ENCODE peak calls at places on chromosomes 12 and 14, in seven cellular contexts. One of them, this sample, is unnamed.

GRCh38 chr14:50082784-50083466 is 33.4 kb downstream of the VCPKMT start:
- DNase-seq in GM23338: no peak
- DNase-seq in heart left ventricle: no peak
- DNase-seq in lower leg skin: no peak
- DNase-seq in astrocyte of the cerebellum: no peak
- DNase-seq in foreskin fibroblast: no peak
- DNase-seq in small intestine: peak; percentile 55
- DNase-seq in this sample: no peak

GRCh38 chr12:52147367-52147972 is 44.3 kb downstream of the KRT80 start:
- DNase-seq in astrocyte of the cerebellum: peak; percentile 88
- DNase-seq in lower leg skin: peak; percentile 93
- DNase-seq in heart left ventricle: peak; percentile 89
- DNase-seq in GM23338: no peak
- DNase-seq in foreskin fibroblast: peak; percentile 99
- DNase-seq in small intestine: peak; percentile 97
- DNase-seq in this sample: peak; percentile 96

GRCh38 chr12:47094804-47095203 is 15.0 kb upstream of the AMIGO2 start:
- DNase-seq in GM23338: no peak
- DNase-seq in small intestine: no peak
- DNase-seq in lower leg skin: no peak
- DNase-seq in heart left ventricle: no peak
- DNase-seq in astrocyte of the cerebellum: no peak
- DNase-seq in foreskin fibroblast: no peak
- DNase-seq in this sample: no peak

GRCh38 chr12:49105504-49106120 is 5.0 kb downstream of the LMBR1L start:
- DNase-seq in small intestine: no peak
- DNase-seq in foreskin fibroblast: no peak
- DNase-seq in GM23338: no peak
- DNase-seq in heart left ventricle: no peak
- DNase-seq in lower leg skin: no peak
- DNase-seq in astrocyte of the cerebellum: no peak
- DNase-seq in this sample: no peak

GRCh38 chr12:57888407-57889157 is 42.1 kb upstream of the CTDSP2 start:
- DNase-seq in foreskin fibroblast: no peak
- DNase-seq in GM23338: peak; percentile 76
- DNase-seq in heart left ventricle: no peak
- DNase-seq in lower leg skin: peak; percentile 73
- DNase-seq in astrocyte of the cerebellum: no peak
- DNase-seq in small intestine: peak; percentile 77
- DNase-seq in this sample: no peak

GRCh38 chr12:56188786-56189335 is 422 bp downstream of the SMARCC2 start:
- DNase-seq in astrocyte of the cerebellum: no peak
- DNase-seq in lower leg skin: no peak
- DNase-seq in foreskin fibroblast: no peak
- DNase-seq in GM23338: peak; percentile 79
- DNase-seq in small intestine: peak; percentile 21
- DNase-seq in heart left ventricle: peak; percentile 80
- DNase-seq in this sample: no peak

GRCh38 chr12:79344855-79345840 is 345.6 kb downstream of the PAWR start:
- DNase-seq in foreskin fibroblast: no peak
- DNase-seq in GM23338: peak; percentile 85
- DNase-seq in lower leg skin: no peak
- DNase-seq in heart left ventricle: no peak
- DNase-seq in astrocyte of the cerebellum: peak; percentile 3
- DNase-seq in small intestine: peak; percentile 43
- DNase-seq in this sample: no peak

GRCh38 chr14:65192686-65193085 is 90.4 kb upstream of the MAX start:
- DNase-seq in lower leg skin: no peak
- DNase-seq in small intestine: no peak
- DNase-seq in GM23338: no peak
- DNase-seq in astrocyte of the cerebellum: no peak
- DNase-seq in heart left ventricle: no peak
- DNase-seq in foreskin fibroblast: no peak
- DNase-seq in this sample: no peak

GRCh38 chr14:78975734-78976133 is 805.6 kb downstream of the NRXN3 start:
- DNase-seq in lower leg skin: no peak
- DNase-seq in foreskin fibroblast: no peak
- DNase-seq in small intestine: no peak
- DNase-seq in heart left ventricle: no peak
- DNase-seq in astrocyte of the cerebellum: no peak
- DNase-seq in GM23338: no peak
- DNase-seq in this sample: no peak

GRCh38 chr14:104221636-104222375 is 83.4 kb downstream of the KIF26A start:
- DNase-seq in astrocyte of the cerebellum: no peak
- DNase-seq in small intestine: no peak
- DNase-seq in GM23338: no peak
- DNase-seq in heart left ventricle: peak; percentile 63
- DNase-seq in foreskin fibroblast: no peak
- DNase-seq in lower leg skin: no peak
- DNase-seq in this sample: no peak

GRCh38 chr12:130335517-130336392 is 1.9 kb upstream of the PIWIL1 start:
- DNase-seq in heart left ventricle: no peak
- DNase-seq in astrocyte of the cerebellum: peak; percentile 27
- DNase-seq in small intestine: peak; percentile 57
- DNase-seq in foreskin fibroblast: peak; percentile 26
- DNase-seq in GM23338: peak; percentile 74
- DNase-seq in lower leg skin: peak; percentile 59
- DNase-seq in this sample: peak; percentile 4

GRCh38 chr14:104297313-104297704 is 158.9 kb downstream of the KIF26A start:
- DNase-seq in lower leg skin: no peak
- DNase-seq in GM23338: no peak
- DNase-seq in foreskin fibroblast: no peak
- DNase-seq in small intestine: no peak
- DNase-seq in heart left ventricle: no peak
- DNase-seq in astrocyte of the cerebellum: no peak
- DNase-seq in this sample: no peak

GRCh38 chr12:98758331-98758730 is 113.2 kb downstream of the APAF1 start:
- DNase-seq in heart left ventricle: no peak
- DNase-seq in foreskin fibroblast: no peak
- DNase-seq in GM23338: no peak
- DNase-seq in small intestine: no peak
- DNase-seq in astrocyte of the cerebellum: peak; percentile 48
- DNase-seq in lower leg skin: no peak
- DNase-seq in this sample: no peak

GRCh38 chr12:6533653-6534157 is 612 bp upstream of the GAPDH start:
- DNase-seq in astrocyte of the cerebellum: peak; percentile 56
- DNase-seq in heart left ventricle: peak; percentile 85
- DNase-seq in small intestine: no peak
- DNase-seq in GM23338: peak; percentile 94
- DNase-seq in lower leg skin: no peak
- DNase-seq in foreskin fibroblast: peak; percentile 87
- DNase-seq in this sample: no peak

GRCh38 chr14:75279739-75280447 is 1.3 kb downstream of the FOS start:
- DNase-seq in small intestine: no peak
- DNase-seq in lower leg skin: no peak
- DNase-seq in astrocyte of the cerebellum: no peak
- DNase-seq in heart left ventricle: peak; percentile 64
- DNase-seq in GM23338: peak; percentile 79
- DNase-seq in foreskin fibroblast: no peak
- DNase-seq in this sample: no peak

GRCh38 chr12:82852529-82852928 is 165.8 kb downstream of the TMTC2 start:
- DNase-seq in small intestine: no peak
- DNase-seq in astrocyte of the cerebellum: no peak
- DNase-seq in foreskin fibroblast: no peak
- DNase-seq in lower leg skin: no peak
- DNase-seq in heart left ventricle: no peak
- DNase-seq in GM23338: no peak
- DNase-seq in this sample: no peak

GRCh38 chr12:107631715-107632114 is 53.9 kb upstream of the PWP1 start:
- DNase-seq in small intestine: no peak
- DNase-seq in astrocyte of the cerebellum: no peak
- DNase-seq in foreskin fibroblast: no peak
- DNase-seq in lower leg skin: no peak
- DNase-seq in heart left ventricle: no peak
- DNase-seq in GM23338: no peak
- DNase-seq in this sample: no peak

GRCh38 chr12:107634530-107634929 is 51.1 kb upstream of the PWP1 start:
- DNase-seq in heart left ventricle: no peak
- DNase-seq in astrocyte of the cerebellum: no peak
- DNase-seq in GM23338: peak; percentile 68
- DNase-seq in foreskin fibroblast: no peak
- DNase-seq in lower leg skin: no peak
- DNase-seq in small intestine: no peak
- DNase-seq in this sample: no peak

GRCh38 chr12:107632246-107632645 is 53.4 kb upstream of the PWP1 start:
- DNase-seq in heart left ventricle: no peak
- DNase-seq in GM23338: no peak
- DNase-seq in lower leg skin: no peak
- DNase-seq in small intestine: peak; percentile 40
- DNase-seq in foreskin fibroblast: no peak
- DNase-seq in astrocyte of the cerebellum: no peak
- DNase-seq in this sample: no peak

GRCh38 chr12:107635139-107635538 is 50.5 kb upstream of the PWP1 start:
- DNase-seq in heart left ventricle: no peak
- DNase-seq in foreskin fibroblast: no peak
- DNase-seq in astrocyte of the cerebellum: no peak
- DNase-seq in lower leg skin: no peak
- DNase-seq in small intestine: no peak
- DNase-seq in GM23338: peak; percentile 89
- DNase-seq in this sample: no peak
- H3K4me3 ChIP-seq in heart left ventricle: no peak overlapping the region
- H3K4me3 ChIP-seq in foreskin fibroblast: no peak overlapping the region
- H3K4me3 ChIP-seq in astrocyte of the cerebellum: no peak overlapping the region
- H3K4me3 ChIP-seq in lower leg skin: no peak overlapping the region
- H3K4me3 ChIP-seq in small intestine: no peak overlapping the region
- H3K4me3 ChIP-seq in GM23338: peak overlapping the region; percentile 21
- H3K4me3 ChIP-seq in this sample: no peak overlapping the region

GRCh38 chr14:99809864-99810854 is 16.9 kb downstream of the EML1 start:
- DNase-seq in lower leg skin: peak; percentile 41
- DNase-seq in heart left ventricle: no peak
- DNase-seq in astrocyte of the cerebellum: no peak
- DNase-seq in foreskin fibroblast: no peak
- DNase-seq in GM23338: no peak
- DNase-seq in small intestine: no peak
- DNase-seq in this sample: no peak
- H3K4me3 ChIP-seq in lower leg skin: no peak overlapping the region
- H3K4me3 ChIP-seq in heart left ventricle: no peak overlapping the region
- H3K4me3 ChIP-seq in astrocyte of the cerebellum: no peak overlapping the region
- H3K4me3 ChIP-seq in foreskin fibroblast: no peak overlapping the region
- H3K4me3 ChIP-seq in GM23338: no peak overlapping the region
- H3K4me3 ChIP-seq in small intestine: no peak overlapping the region
- H3K4me3 ChIP-seq in this sample: no peak overlapping the region

DNA sequence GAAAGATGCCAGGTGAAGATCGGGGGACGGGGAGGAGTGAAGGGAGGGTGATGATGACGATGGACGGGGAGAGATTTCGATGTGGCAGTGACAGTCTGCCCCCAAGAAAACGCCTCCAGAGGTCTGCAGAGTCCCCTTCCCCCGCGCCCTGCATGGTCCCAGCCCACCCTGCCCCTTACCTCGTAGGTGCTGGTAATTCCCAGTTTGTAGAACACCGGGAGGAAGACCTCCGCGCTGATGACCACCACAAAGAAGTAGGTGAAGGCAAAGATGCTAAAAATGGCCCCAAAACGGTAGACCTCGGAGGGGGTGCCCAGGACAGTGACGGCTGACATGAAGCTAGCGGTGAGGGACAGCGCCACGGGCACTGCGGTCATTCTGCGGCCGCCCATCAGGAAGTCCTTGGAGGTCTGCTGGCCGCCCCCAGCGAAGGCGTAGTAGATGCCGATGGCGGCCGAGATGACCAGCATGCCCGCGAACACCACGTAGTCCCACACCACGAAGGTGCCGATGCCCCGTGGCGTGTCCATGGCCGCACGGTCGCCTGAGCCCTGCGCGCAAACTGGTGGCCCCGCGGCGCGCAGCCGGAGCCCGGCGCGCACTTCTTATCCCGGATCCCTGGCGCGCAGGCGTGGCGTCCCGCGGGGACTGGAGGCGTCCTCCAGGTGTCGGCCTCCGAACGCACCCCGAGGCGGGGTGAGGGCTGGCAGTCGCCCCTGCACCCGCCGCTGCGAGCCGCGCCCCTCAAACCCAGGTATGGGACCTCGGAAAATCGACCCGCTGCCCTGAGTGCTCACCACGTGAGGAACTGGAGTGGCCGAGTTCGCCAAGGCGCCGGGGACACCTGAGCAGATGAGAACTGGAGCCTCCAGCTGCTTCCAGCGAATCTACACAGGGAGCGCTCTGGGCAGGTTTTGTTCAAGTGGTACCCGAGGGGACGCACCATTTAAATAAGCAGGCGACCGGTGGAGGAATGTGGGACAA is at the start of gene SLC5A8:
- DNase-seq in lower leg skin: no peak
- DNase-seq in astrocyte of the cerebellum: no peak
- DNase-seq in foreskin fibroblast: no peak
- DNase-seq in GM23338: peak; percentile 75
- DNase-seq in heart left ventricle: peak; percentile 54
- DNase-seq in small intestine: no peak
- DNase-seq in this sample: no peak
- H3K4me3 ChIP-seq in lower leg skin: no peak within 1 kb of the TSS
- H3K4me3 ChIP-seq in astrocyte of the cerebellum: peak within 1 kb of the TSS; percentile 38
- H3K4me3 ChIP-seq in foreskin fibroblast: no peak within 1 kb of the TSS
- H3K4me3 ChIP-seq in GM23338: peak within 1 kb of the TSS; percentile 67
- H3K4me3 ChIP-seq in heart left ventricle: no peak within 1 kb of the TSS
- H3K4me3 ChIP-seq in small intestine: no peak within 1 kb of the TSS
- H3K4me3 ChIP-seq in this sample: peak within 1 kb of the TSS; percentile 15

GRCh38 chr12:125243811-125244210 is 178.6 kb downstream of the AACS start:
- DNase-seq in GM23338: no peak
- DNase-seq in heart left ventricle: no peak
- DNase-seq in astrocyte of the cerebellum: no peak
- DNase-seq in lower leg skin: no peak
- DNase-seq in foreskin fibroblast: no peak
- DNase-seq in small intestine: no peak
- DNase-seq in this sample: no peak

GRCh38 chr12:125244338-125244737 is 179.1 kb downstream of the AACS start:
- DNase-seq in small intestine: no peak
- DNase-seq in heart left ventricle: no peak
- DNase-seq in astrocyte of the cerebellum: no peak
- DNase-seq in foreskin fibroblast: no peak
- DNase-seq in lower leg skin: no peak
- DNase-seq in GM23338: no peak
- DNase-seq in this sample: no peak

GRCh38 chr12:125247477-125247876 is 182.2 kb downstream of the AACS start:
- DNase-seq in heart left ventricle: no peak
- DNase-seq in astrocyte of the cerebellum: no peak
- DNase-seq in small intestine: no peak
- DNase-seq in lower leg skin: no peak
- DNase-seq in foreskin fibroblast: no peak
- DNase-seq in GM23338: no peak
- DNase-seq in this sample: no peak

GRCh38 chr12:125245601-125246345 is 180.5 kb downstream of the AACS start:
- DNase-seq in small intestine: no peak
- DNase-seq in GM23338: no peak
- DNase-seq in lower leg skin: no peak
- DNase-seq in foreskin fibroblast: no peak
- DNase-seq in heart left ventricle: no peak
- DNase-seq in astrocyte of the cerebellum: no peak
- DNase-seq in this sample: no peak

GRCh38 chr12:125246346-125246656 is 181.1 kb downstream of the AACS start:
- DNase-seq in heart left ventricle: no peak
- DNase-seq in small intestine: no peak
- DNase-seq in astrocyte of the cerebellum: no peak
- DNase-seq in foreskin fibroblast: no peak
- DNase-seq in lower leg skin: peak; percentile 21
- DNase-seq in GM23338: no peak
- DNase-seq in this sample: no peak
- H3K4me3 ChIP-seq in heart left ventricle: no peak overlapping the region
- H3K4me3 ChIP-seq in small intestine: no peak overlapping the region
- H3K4me3 ChIP-seq in astrocyte of the cerebellum: no peak overlapping the region
- H3K4me3 ChIP-seq in foreskin fibroblast: no peak overlapping the region
- H3K4me3 ChIP-seq in lower leg skin: no peak overlapping the region
- H3K4me3 ChIP-seq in GM23338: no peak overlapping the region
- H3K4me3 ChIP-seq in this sample: no peak overlapping the region